ENCODE peak calls at places on chromosomes 16 and 17, in nine cellular contexts. X is psoas muscle; U is caudate nucleus; R is stimulated activated CD4-positive, alpha-beta T cell treated with anti-CD3 and anti-CD28 coated beads, TNF-alpha, amount 100 ng/mL, for 1 hour; S is CMK; Z is endothelial cell; G is kidney epithelial cell; Q is HT1080; T is hypothalamus. C is an unnamed sample.

GRCh38 chr16:66414891-66415290 is 12.2 kb upstream of the BEAN1 start:
- DNase-seq in X (no peak), U (no peak), R (no peak), S (no peak), Z (no peak), G (no peak), Q (no peak), T (no peak), C (no peak)

GRCh38 chr16:87860553-87861299 is 8.6 kb downstream of the SLC7A5 start:
- DNase-seq in X (peak), U (no peak), R (no peak), S (no peak), Z (no peak), G (no peak), Q (peak), T (no peak), C (peak)

GRCh38 chr16:63925221-63925620 is 1196.6 kb downstream of the CDH11 start:
- DNase-seq in X (no peak), U (no peak), R (no peak), S (no peak), Z (no peak), G (no peak), Q (no peak), T (no peak), C (no peak)

GRCh38 chr17:16419074-16419928 is 3.9 kb downstream of the TRPV2 start:
- DNase-seq in X (peak), U (no peak), R (no peak), S (no peak), Z (no peak), G (peak), Q (peak), T (no peak), C (peak)

GRCh38 chr16:50265260-50265659 is 1.1 kb upstream of the ADCY7 start:
- DNase-seq in X (peak), U (no peak), R (no peak), S (no peak), Z (no peak), G (no peak), Q (peak), T (no peak), C (peak)

GRCh38 chr16:24538756-24539294 is 541 bp upstream of the RBBP6 start:
- DNase-seq in X (peak), U (peak), R (no peak), S (no peak), Z (no peak), G (peak), Q (no peak), T (no peak), C (no peak)

GRCh38 chr17:81553616-81554181 is 1.5 kb upstream of the FAAP100 start:
- DNase-seq in X (no peak), U (no peak), R (no peak), S (peak), Z (no peak), G (peak), Q (peak), T (no peak), C (peak)

GRCh38 chr16:68778551-68779231 is 41.6 kb downstream of the CDH1 start:
- DNase-seq in X (no peak), U (no peak), R (no peak), S (no peak), Z (no peak), G (no peak), Q (no peak), T (no peak), C (no peak)

GRCh38 chr16:9296273-9296593 is 204.8 kb downstream of the HAPSTR1 start:
- DNase-seq in X (no peak), U (no peak), R (no peak), S (no peak), Z (no peak), G (no peak), Q (no peak), T (no peak), C (no peak)

GRCh38 chr17:77312786-77313599 is 172.2 kb downstream of the SEC14L1 start:
- DNase-seq in X (peak), U (no peak), R (no peak), S (no peak), Z (no peak), G (no peak), Q (no peak), T (peak), C (peak)

GRCh38 chr17:77783991-77784820 is 174.3 kb upstream of the TNRC6C start:
- DNase-seq in X (no peak), U (no peak), R (peak), S (no peak), Z (no peak), G (no peak), Q (no peak), T (no peak), C (no peak)

GRCh38 chr17:27631409-27631755 is 394 bp downstream of the LGALS9 start:
- DNase-seq in X (no peak), U (no peak), R (no peak), S (no peak), Z (no peak), G (no peak), Q (no peak), T (no peak), C (no peak)